ENCODE peak calls at places on chromosomes 3 and 15, in five cellular contexts. I, H, A, C and X are unnamed samples.

GRCh38 chr3:155730843-155731242 is 14.0 kb downstream of the PLCH1 start:
- DNase-seq in C (no peak), H (no peak), I (no peak), A (no peak), X (no peak)

GRCh38 chr15:44883219-44883900 is 73.1 kb upstream of the TERB2 start:
- DNase-seq in I (no peak), H (no peak), A (no peak), C (no peak), X (no peak)

GRCh38 chr3:58537412-58538301 is 667 bp upstream of the ACOX2 start:
- DNase-seq in C (no peak), I (no peak), H (no peak), A (no peak), X (no peak)

GRCh38 chr3:52090131-52090548 is 33.8 kb upstream of the DUSP7 start:
- DNase-seq in H (no peak), C (peak), I (peak), A (peak), X (peak)

GRCh38 chr3:17431004-17431403 is 311.4 kb downstream of the TBC1D5 start:
- DNase-seq in H (peak), C (peak), I (no peak), A (no peak), X (peak)

GRCh38 chr3:10108091-10108490 is at the start of gene FANCD2OS:
- DNase-seq in A (no peak), C (no peak), H (no peak), I (no peak), X (no peak)

GRCh38 chr15:100703032-100703578 is 100.7 kb downstream of the ASB7 start:
- DNase-seq in I (peak), C (peak), H (no peak), A (peak), X (peak)

GRCh38 chr3:129398803-129399144 is 29.7 kb downstream of the EFCAB12 start:
- DNase-seq in C (no peak), A (no peak), H (no peak), I (no peak), X (no peak)

GRCh38 chr3:71330909-71331308 is 252.6 kb downstream of the FOXP1 start:
- DNase-seq in C (no peak), H (no peak), I (no peak), A (no peak), X (no peak)